ENCODE peak calls at places on chromosomes 1 and 21, in six cellular contexts. One of them, this sample, is unnamed.

GRCh38 chr1:6538958-6539357 is 15.4 kb downstream of the NOL9 start:
- DNase-seq in uterus: no peak
- DNase-seq in lower leg skin: no peak
- DNase-seq in stomach: no peak
- DNase-seq in A549: no peak
- DNase-seq in HCT116: no peak
- DNase-seq in this sample: no peak

GRCh38 chr1:15443281-15443680 is 5.0 kb downstream of the CTRC start:
- DNase-seq in uterus: no peak
- DNase-seq in lower leg skin: no peak
- DNase-seq in stomach: no peak
- DNase-seq in A549: no peak
- DNase-seq in HCT116: no peak
- DNase-seq in this sample: no peak

GRCh38 chr1:199791495-199791894 is 236.0 kb upstream of the NR5A2 start:
- DNase-seq in uterus: no peak
- DNase-seq in lower leg skin: no peak
- DNase-seq in stomach: no peak
- DNase-seq in A549: no peak
- DNase-seq in HCT116: no peak
- DNase-seq in this sample: no peak

GRCh38 chr1:209862598-209863498 is 35.1 kb downstream of the UTP25 start:
- DNase-seq in uterus: no peak
- DNase-seq in lower leg skin: no peak
- DNase-seq in stomach: no peak
- DNase-seq in A549: no peak
- DNase-seq in HCT116: no peak
- DNase-seq in this sample: no peak

GRCh38 chr1:240739754-240740153 is 127.8 kb upstream of the GREM2 start:
- DNase-seq in uterus: no peak
- DNase-seq in lower leg skin: no peak
- DNase-seq in stomach: no peak
- DNase-seq in A549: no peak
- DNase-seq in HCT116: no peak
- DNase-seq in this sample: no peak

GRCh38 chr21:45511007-45511406 is 31.2 kb downstream of the SLC19A1 start:
- DNase-seq in uterus: no peak
- DNase-seq in lower leg skin: peak
- DNase-seq in stomach: no peak
- DNase-seq in A549: no peak
- DNase-seq in HCT116: no peak
- DNase-seq in this sample: no peak

GRCh38 chr21:36693144-36694040 is 5.5 kb upstream of the SIM2 start:
- DNase-seq in uterus: no peak
- DNase-seq in lower leg skin: no peak
- DNase-seq in stomach: no peak
- DNase-seq in A549: no peak
- DNase-seq in HCT116: no peak
- DNase-seq in this sample: no peak

GRCh38 chr1:31733389-31734219 is 29.8 kb upstream of the COL16A1 start:
- DNase-seq in uterus: no peak
- DNase-seq in lower leg skin: no peak
- DNase-seq in stomach: no peak
- DNase-seq in A549: no peak
- DNase-seq in HCT116: no peak
- DNase-seq in this sample: no peak

GRCh38 chr21:29098156-29098555 is 24.7 kb upstream of the CCT8 start:
- DNase-seq in uterus: no peak
- DNase-seq in lower leg skin: no peak
- DNase-seq in stomach: no peak
- DNase-seq in A549: no peak
- DNase-seq in HCT116: no peak
- DNase-seq in this sample: no peak

GRCh38 chr1:109977657-109978378 is 6.7 kb upstream of the AHCYL1 start:
- DNase-seq in uterus: no peak
- DNase-seq in lower leg skin: no peak
- DNase-seq in stomach: no peak
- DNase-seq in A549: no peak
- DNase-seq in HCT116: no peak
- DNase-seq in this sample: no peak

GRCh38 chr1:19084206-19084738 is 125.8 kb downstream of the UBR4 start:
- DNase-seq in uterus: no peak
- DNase-seq in lower leg skin: no peak
- DNase-seq in stomach: no peak
- DNase-seq in A549: no peak
- DNase-seq in HCT116: no peak
- DNase-seq in this sample: no peak

GRCh38 chr1:184650177-184650866 is 104.3 kb downstream of the EDEM3 start:
- DNase-seq in uterus: no peak
- DNase-seq in lower leg skin: no peak
- DNase-seq in stomach: no peak
- DNase-seq in A549: no peak
- DNase-seq in HCT116: no peak
- DNase-seq in this sample: peak

GRCh38 chr1:91829293-91830153 is 56.4 kb downstream of the TGFBR3 start:
- DNase-seq in uterus: no peak
- DNase-seq in lower leg skin: peak
- DNase-seq in stomach: no peak
- DNase-seq in A549: no peak
- DNase-seq in HCT116: no peak
- DNase-seq in this sample: no peak

GRCh38 chr1:91836307-91837056 is 49.5 kb downstream of the TGFBR3 start:
- DNase-seq in uterus: no peak
- DNase-seq in lower leg skin: no peak
- DNase-seq in stomach: no peak
- DNase-seq in A549: no peak
- DNase-seq in HCT116: no peak
- DNase-seq in this sample: no peak

GRCh38 chr1:91830242-91831131 is 55.5 kb downstream of the TGFBR3 start:
- DNase-seq in uterus: peak
- DNase-seq in lower leg skin: no peak
- DNase-seq in stomach: no peak
- DNase-seq in A549: peak
- DNase-seq in HCT116: no peak
- DNase-seq in this sample: no peak

GRCh38 chr1:91831132-91831930 is 54.6 kb downstream of the TGFBR3 start:
- DNase-seq in uterus: no peak
- DNase-seq in lower leg skin: no peak
- DNase-seq in stomach: no peak
- DNase-seq in A549: no peak
- DNase-seq in HCT116: no peak
- DNase-seq in this sample: no peak

DNA sequence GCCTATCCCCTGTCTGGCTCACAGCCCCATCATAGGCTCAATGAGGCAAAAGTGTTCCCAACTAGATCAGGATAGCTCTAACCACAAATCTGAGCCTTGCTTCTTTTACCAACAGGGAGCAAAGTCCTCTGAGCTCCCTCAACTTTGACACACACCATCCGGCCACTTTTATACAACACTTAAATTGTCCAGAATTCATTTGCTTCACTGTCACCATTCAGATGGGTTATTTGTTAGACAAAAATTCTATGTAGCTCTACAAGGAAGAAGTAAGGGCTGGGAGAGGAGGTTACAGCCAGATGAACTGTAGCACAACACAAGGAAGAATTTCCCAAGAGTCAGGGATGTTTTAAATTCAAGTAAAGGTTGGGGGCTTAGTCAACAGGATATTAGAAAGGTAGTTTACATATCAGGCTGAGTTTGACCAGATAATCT is 50.8 kb downstream of the TGFBR3 start:
- DNase-seq in uterus: no peak
- DNase-seq in lower leg skin: no peak
- DNase-seq in stomach: no peak
- DNase-seq in A549: no peak
- DNase-seq in HCT116: no peak
- DNase-seq in this sample: no peak
- TF ChIP-seq POLR2A in uterus: no peak
- TF ChIP-seq POLR2A in lower leg skin: no peak
- TF ChIP-seq POLR2A in stomach: no peak
- TF ChIP-seq POLR2A in A549: no peak
- TF ChIP-seq POLR2A in HCT116: no peak
- TF ChIP-seq POLR2A in this sample: no peak

GRCh38 chr1:149936992-149937705 is 470 bp upstream of the MTMR11 start:
- DNase-seq in uterus: no peak
- DNase-seq in lower leg skin: no peak
- DNase-seq in stomach: no peak
- DNase-seq in A549: peak
- DNase-seq in HCT116: peak
- DNase-seq in this sample: no peak
- TF ChIP-seq CTCF in uterus: peak
- TF ChIP-seq CTCF in lower leg skin: no peak
- TF ChIP-seq CTCF in stomach: no peak
- TF ChIP-seq CTCF in A549: no peak
- TF ChIP-seq CTCF in HCT116: no peak
- TF ChIP-seq CTCF in this sample: no peak

DNA sequence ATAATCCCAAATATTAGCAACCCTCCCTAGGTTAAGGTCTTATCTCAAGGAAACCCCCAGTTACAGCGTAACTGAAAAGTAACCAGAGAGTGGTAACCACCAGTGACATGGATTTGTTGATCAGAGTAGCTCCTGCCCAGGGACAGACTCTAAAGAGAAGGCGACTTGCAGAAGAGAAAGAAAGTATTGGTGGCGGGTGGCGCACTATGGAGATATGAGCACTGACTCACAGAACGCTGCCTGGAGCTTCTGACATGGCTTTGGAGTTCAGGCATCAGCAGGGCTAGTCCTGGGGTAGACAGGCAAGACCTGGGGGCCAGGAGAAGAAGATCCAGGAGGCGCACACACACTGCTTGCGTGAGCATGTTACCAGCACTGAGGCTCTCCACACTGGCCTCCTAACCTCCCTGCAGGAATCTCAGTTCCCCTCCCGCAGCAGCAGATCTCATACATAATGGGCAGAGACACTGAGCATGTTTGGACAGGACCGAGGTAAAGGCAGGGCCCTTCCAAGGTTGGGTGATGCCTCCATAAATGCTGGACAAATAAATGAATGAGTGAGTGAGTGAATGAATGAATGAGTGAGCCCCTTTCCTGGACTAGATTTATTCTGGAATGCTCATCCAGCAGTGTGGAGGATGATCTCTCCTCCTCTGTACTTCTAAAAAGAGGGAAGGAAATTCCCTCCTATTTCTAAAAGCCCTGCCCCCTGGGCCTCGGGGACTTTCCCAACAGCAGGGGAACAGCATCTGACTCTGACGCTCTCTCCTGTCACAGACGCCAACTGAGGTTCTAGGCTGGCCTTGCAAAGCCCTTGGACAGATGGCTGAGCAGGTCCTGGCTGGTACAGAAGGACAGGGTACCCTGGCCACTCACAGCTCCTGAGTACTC is 175.5 kb downstream of the CLIC6 start:
- DNase-seq in uterus: no peak
- DNase-seq in lower leg skin: peak
- DNase-seq in stomach: peak
- DNase-seq in A549: no peak
- DNase-seq in HCT116: no peak
- DNase-seq in this sample: no peak
- TF ChIP-seq POLR2A in uterus: no peak
- TF ChIP-seq POLR2A in lower leg skin: no peak
- TF ChIP-seq POLR2A in stomach: no peak
- TF ChIP-seq POLR2A in A549: no peak
- TF ChIP-seq POLR2A in HCT116: no peak
- TF ChIP-seq POLR2A in this sample: no peak

DNA sequence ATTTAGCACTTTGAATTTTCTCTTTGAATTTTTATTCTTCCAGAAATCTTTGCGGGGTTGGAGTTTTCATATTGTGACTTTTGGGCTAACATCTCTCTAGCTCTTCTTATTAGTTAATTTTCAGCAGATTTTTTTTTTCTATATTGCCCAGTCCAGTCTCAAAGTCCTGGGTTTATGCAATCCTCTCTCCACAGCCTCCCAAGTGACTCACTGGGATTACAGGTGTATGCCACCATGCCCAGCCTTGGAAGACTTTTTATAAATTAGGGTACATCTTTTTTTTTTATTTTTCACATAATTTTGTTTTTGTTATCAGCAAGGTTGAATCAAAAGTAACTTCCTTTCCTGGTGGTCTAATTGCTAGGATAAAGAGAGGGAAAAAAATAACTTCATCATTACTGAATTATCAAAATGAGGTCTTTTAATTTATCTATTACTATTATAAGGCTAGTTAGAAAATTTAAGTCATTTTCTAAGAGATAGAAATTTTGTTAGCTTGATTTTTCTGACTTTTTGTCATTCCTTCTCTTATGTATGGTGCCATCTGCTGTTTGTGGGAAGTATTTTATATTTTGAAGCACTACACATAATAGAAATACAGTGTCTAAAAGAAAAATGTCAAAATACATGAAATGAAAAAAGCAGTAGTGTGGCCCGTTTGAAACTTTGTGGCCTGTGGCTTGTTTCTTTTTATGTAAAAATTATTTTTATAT is 273.4 kb upstream of the CACYBP start:
- DNase-seq in uterus: no peak
- DNase-seq in lower leg skin: no peak
- DNase-seq in stomach: no peak
- DNase-seq in A549: peak
- DNase-seq in HCT116: peak
- DNase-seq in this sample: no peak
- TF ChIP-seq CTCF in uterus: peak
- TF ChIP-seq CTCF in lower leg skin: no peak
- TF ChIP-seq CTCF in stomach: peak
- TF ChIP-seq CTCF in A549: peak
- TF ChIP-seq CTCF in HCT116: peak
- TF ChIP-seq CTCF in this sample: peak

GRCh38 chr1:9615316-9616063 is 26.8 kb downstream of the TMEM201 start:
- DNase-seq in uterus: peak
- DNase-seq in lower leg skin: no peak
- DNase-seq in stomach: peak
- DNase-seq in A549: peak
- DNase-seq in HCT116: peak
- DNase-seq in this sample: no peak
- TF ChIP-seq POLR2A in uterus: no peak
- TF ChIP-seq POLR2A in lower leg skin: no peak
- TF ChIP-seq POLR2A in stomach: no peak
- TF ChIP-seq POLR2A in A549: no peak
- TF ChIP-seq POLR2A in HCT116: no peak
- TF ChIP-seq POLR2A in this sample: no peak

DNA sequence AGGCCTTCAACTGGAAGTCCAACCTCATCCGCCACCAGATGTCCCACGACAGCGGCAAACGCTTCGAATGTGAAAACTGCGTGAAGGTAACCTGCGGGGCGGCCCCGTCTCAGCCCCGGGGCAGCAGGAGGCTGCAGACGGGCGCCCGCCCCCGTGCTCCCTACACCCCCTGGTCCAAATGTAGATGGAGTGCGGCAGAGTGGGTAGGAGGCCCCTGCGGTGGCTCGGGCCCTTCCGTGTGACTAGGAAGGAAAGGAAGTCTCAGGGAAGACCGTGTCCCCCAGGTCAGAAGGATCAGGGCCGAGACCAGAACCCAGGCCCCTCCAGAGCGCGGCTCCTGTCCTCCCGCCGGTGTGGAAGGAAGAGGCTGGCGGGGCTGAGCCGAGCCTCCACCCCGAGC is 49.7 kb upstream of the ARHGEF16 start:
- DNase-seq in uterus: no peak
- DNase-seq in lower leg skin: no peak
- DNase-seq in stomach: no peak
- DNase-seq in A549: no peak
- DNase-seq in HCT116: no peak
- DNase-seq in this sample: no peak
- TF ChIP-seq CTCF in uterus: no peak
- TF ChIP-seq CTCF in lower leg skin: no peak
- TF ChIP-seq CTCF in stomach: no peak
- TF ChIP-seq CTCF in A549: no peak
- TF ChIP-seq CTCF in HCT116: no peak
- TF ChIP-seq CTCF in this sample: no peak

GRCh38 chr1:26060832-26061574 is 6.4 kb downstream of the TRIM63 start:
- DNase-seq in uterus: no peak
- DNase-seq in lower leg skin: no peak
- DNase-seq in stomach: no peak
- DNase-seq in A549: no peak
- DNase-seq in HCT116: no peak
- DNase-seq in this sample: no peak
- TF ChIP-seq POLR2A in uterus: no peak
- TF ChIP-seq POLR2A in lower leg skin: no peak
- TF ChIP-seq POLR2A in stomach: no peak
- TF ChIP-seq POLR2A in A549: no peak
- TF ChIP-seq POLR2A in HCT116: no peak
- TF ChIP-seq POLR2A in this sample: no peak